ENCODE peak calls at places on chromosomes 1 and 21, in nine cellular contexts. G, Q, F, V, K, Y, E, M and O are unnamed samples.

GRCh38 chr1:205729945-205730610 is 19.9 kb downstream of the NUCKS1 start:
- DNase-seq in Q (no peak), G (no peak), M (no peak), F (no peak), V (no peak), Y (no peak), K (no peak), E (no peak), O (no peak)

GRCh38 chr1:34850382-34850781 is 9.2 kb downstream of the SMIM12 start:
- DNase-seq in F (no peak), V (no peak), E (no peak), G (no peak), M (no peak), Q (no peak), K (no peak), Y (no peak), O (no peak)

GRCh38 chr1:7379445-7379971 is 391.6 kb upstream of the VAMP3 start:
- DNase-seq in V (no peak), K (peak; percentile 94), M (no peak), G (peak; percentile 19), F (peak; percentile 40), E (peak; percentile 88), Y (no peak), Q (no peak), O (peak; percentile 41)

GRCh38 chr1:156082111-156083091 is at the start of gene MEX3A:
- DNase-seq in G (peak; percentile 69), Y (peak; percentile 68), M (no peak), K (peak; percentile 87), E (peak; percentile 88), F (peak; percentile 67), Q (peak; percentile 88), V (peak; percentile 80), O (peak; percentile 87)

GRCh38 chr1:38745476-38746410 is 113.8 kb downstream of the RRAGC start:
- DNase-seq in F (no peak), E (no peak), G (no peak), Y (no peak), Q (peak; percentile 73), K (no peak), M (no peak), V (no peak), O (no peak)

GRCh38 chr21:41112740-41113692 is 54.9 kb upstream of the BACE2 start:
- DNase-seq in F (no peak), Q (no peak), K (no peak), E (no peak), M (peak; percentile 75), Y (peak; percentile 62), G (no peak), V (no peak), O (no peak)

GRCh38 chr1:228009828-228010775 is 3.3 kb downstream of the WNT3A start:
- DNase-seq in G (peak; percentile 25), E (peak; percentile 50), Q (no peak), M (peak; percentile 52), Y (peak; percentile 39), K (no peak), V (no peak), F (no peak), O (peak; percentile 67)

GRCh38 chr21:42650033-42650370 is 3.4 kb upstream of the PDE9A start:
- DNase-seq in Q (no peak), E (peak; percentile 45), V (no peak), F (no peak), Y (no peak), M (no peak), K (no peak), G (peak; percentile 37), O (peak; percentile 36)

GRCh38 chr1:3852091-3852490 is 4.9 kb downstream of the CEP104 start:
- DNase-seq in Y (no peak), F (no peak), K (no peak), Q (no peak), M (no peak), V (no peak), G (no peak), E (peak; percentile 25), O (no peak)

GRCh38 chr21:15293251-15293650 is 228.5 kb upstream of the NRIP1 start:
- DNase-seq in M (no peak), V (no peak), Q (no peak), K (peak; percentile 68), Y (no peak), F (no peak), G (no peak), E (no peak), O (no peak)

GRCh38 chr21:17196619-17197018 is 316.2 kb upstream of the CXADR start:
- DNase-seq in F (no peak), Q (no peak), V (no peak), M (no peak), K (no peak), G (no peak), Y (no peak), E (no peak), O (no peak)

GRCh38 chr1:157270705-157271274 is 132.6 kb upstream of the ETV3 start:
- DNase-seq in E (no peak), G (no peak), M (no peak), Q (no peak), K (no peak), V (no peak), Y (no peak), F (no peak), O (no peak)

GRCh38 chr21:26686278-26686677 is 113.2 kb upstream of the CYYR1 start:
- DNase-seq in K (peak; percentile 10), M (no peak), Y (no peak), E (no peak), Q (no peak), F (no peak), G (no peak), V (no peak), O (peak; percentile 66)

GRCh38 chr1:225426395-225427248 is 1.2 kb downstream of the LBR start:
- DNase-seq in G (no peak), Y (no peak), Q (peak; percentile 42), F (no peak), M (no peak), V (peak; percentile 53), K (peak; percentile 50), E (peak; percentile 78), O (peak; percentile 91)

GRCh38 chr1:32142446-32143301 is 34.8 kb downstream of the KPNA6 start:
- DNase-seq in E (peak; percentile 80), K (no peak), Y (peak; percentile 64), M (peak; percentile 74), V (peak; percentile 18), G (peak; percentile 31), F (peak; percentile 34), Q (peak; percentile 59), O (no peak)

GRCh38 chr1:54882483-54882882 is 4.5 kb downstream of the DHCR24 start:
- DNase-seq in F (no peak), Q (no peak), E (no peak), V (no peak), Y (no peak), M (no peak), K (no peak), G (no peak), O (no peak)

GRCh38 chr1:54884768-54885167 is 2.2 kb downstream of the DHCR24 start:
- DNase-seq in F (no peak), K (no peak), Q (no peak), E (no peak), G (no peak), Y (no peak), V (no peak), M (no peak), O (no peak)

GRCh38 chr1:54884135-54884586 is 2.8 kb downstream of the DHCR24 start:
- DNase-seq in V (no peak), F (no peak), G (no peak), Y (no peak), K (no peak), Q (no peak), E (no peak), M (no peak), O (no peak)

GRCh38 chr1:54885237-54885679 is 1.7 kb downstream of the DHCR24 start:
- DNase-seq in Q (no peak), E (no peak), K (peak; percentile 21), G (no peak), F (no peak), Y (no peak), V (no peak), M (no peak), O (no peak)

GRCh38 chr1:54883349-54884102 is 3.5 kb downstream of the DHCR24 start:
- DNase-seq in F (peak; percentile 49), K (no peak), V (no peak), Y (no peak), Q (no peak), M (no peak), E (no peak), G (no peak), O (no peak)
- H3K4me1 ChIP-seq in F (peaks cover 7% of the 10 kb centered on the region), K (peaks cover 32% of the 10 kb centered on the region), V (peaks cover 13% of the 10 kb centered on the region), Y (no peaks in the 10 kb centered on the region), Q (peaks cover 30% of the 10 kb centered on the region), M (peaks cover 52% of the 10 kb centered on the region), E (no peaks in the 10 kb centered on the region), G (peaks cover 60% of the 10 kb centered on the region), O (peaks cover 42% of the 10 kb centered on the region)

GRCh38 chr1:159867322-159868064 is 5.0 kb upstream of the VSIG8 start:
- DNase-seq in M (no peak), Q (no peak), Y (peak; percentile 70), G (peak; percentile 84), K (peak; percentile 16), V (peak; percentile 87), F (peak; percentile 48), E (no peak), O (no peak)
- TF ChIP-seq POLR2A in M (no peak), Q (no peak), Y (no peak), G (no peak), K (no peak), V (no peak), F (no peak), E (no peak), O (no peak)

GRCh38 chr1:245306020-245306419 is 151.2 kb downstream of the KIF26B start:
- DNase-seq in Q (no peak), G (no peak), K (no peak), V (no peak), M (no peak), E (no peak), F (no peak), Y (no peak), O (no peak)

GRCh38 chr1:245306628-245307410 is 152.0 kb downstream of the KIF26B start:
- DNase-seq in Y (no peak), V (no peak), E (no peak), Q (no peak), G (no peak), K (no peak), M (no peak), F (no peak), O (no peak)

GRCh38 chr1:245313581-245313980 is 158.8 kb downstream of the KIF26B start:
- DNase-seq in Y (no peak), E (no peak), Q (no peak), F (no peak), G (no peak), K (no peak), M (no peak), V (no peak), O (no peak)

GRCh38 chr1:245311887-245312286 is 157.1 kb downstream of the KIF26B start:
- DNase-seq in V (no peak), Y (no peak), K (no peak), E (no peak), F (no peak), M (no peak), G (no peak), Q (no peak), O (no peak)

GRCh38 chr1:245310605-245311531 is 156.1 kb downstream of the KIF26B start:
- DNase-seq in F (no peak), M (no peak), K (no peak), G (no peak), Y (no peak), Q (no peak), E (no peak), V (peak; percentile 10), O (peak; percentile 71)
- TF ChIP-seq POLR2AphosphoS5 in F (no peak), M (no peak), K (no peak), G (no peak), Y (no peak), Q (no peak), E (no peak), V (no peak), O (no peak)

GRCh38 chr1:60740154-60740553 is 342.2 kb upstream of the NFIA start:
- DNase-seq in F (no peak), Q (no peak), Y (no peak), G (no peak), V (no peak), K (no peak), E (no peak), M (no peak), O (no peak)
- H3K4me1 ChIP-seq in F (no peaks in the 10 kb centered on the region), Q (no peaks in the 10 kb centered on the region), Y (no peaks in the 10 kb centered on the region), G (no peaks in the 10 kb centered on the region), V (no peaks in the 10 kb centered on the region), K (no peaks in the 10 kb centered on the region), E (no peaks in the 10 kb centered on the region), M (no peaks in the 10 kb centered on the region), O (no peaks in the 10 kb centered on the region)